ENCODE peak calls at places on chromosome 20, in five cellular contexts. One of them, this sample, is unnamed.

GRCh38 chr20:8490076-8490830 is 358.2 kb downstream of the PLCB1 start:
- DNase-seq in NT2/D1: no peak
- DNase-seq in H1: no peak
- DNase-seq in HepG2: no peak
- DNase-seq in GM12878: no peak
- DNase-seq in this sample: no peak

GRCh38 chr20:12207875-12208274 is 290.2 kb downstream of the BTBD3 start:
- DNase-seq in H1: peak
- DNase-seq in HepG2: peak
- DNase-seq in NT2/D1: peak
- DNase-seq in GM12878: no peak
- DNase-seq in this sample: peak

GRCh38 chr20:24825591-24825990 is 123.5 kb upstream of the CST7 start:
- DNase-seq in HepG2: no peak
- DNase-seq in H1: no peak
- DNase-seq in GM12878: no peak
- DNase-seq in NT2/D1: no peak
- DNase-seq in this sample: no peak

GRCh38 chr20:62776692-62777527 is 19.4 kb upstream of the MRGBP start:
- DNase-seq in H1: no peak
- DNase-seq in NT2/D1: no peak
- DNase-seq in HepG2: peak
- DNase-seq in GM12878: peak
- DNase-seq in this sample: peak

GRCh38 chr20:13525225-13525940 is 113.3 kb downstream of the TASP1 start:
- DNase-seq in GM12878: no peak
- DNase-seq in H1: no peak
- DNase-seq in HepG2: peak
- DNase-seq in NT2/D1: no peak
- DNase-seq in this sample: no peak

GRCh38 chr20:15889073-15889923 is 684.0 kb downstream of the KIF16B start:
- DNase-seq in HepG2: no peak
- DNase-seq in H1: no peak
- DNase-seq in NT2/D1: no peak
- DNase-seq in GM12878: no peak
- DNase-seq in this sample: no peak

GRCh38 chr20:50126662-50127061 is 13.7 kb upstream of the UBE2V1 start:
- DNase-seq in H1: no peak
- DNase-seq in GM12878: no peak
- DNase-seq in HepG2: no peak
- DNase-seq in NT2/D1: no peak
- DNase-seq in this sample: no peak

GRCh38 chr20:6051505-6051904 is 2.4 kb downstream of the LRRN4 start:
- DNase-seq in H1: no peak
- DNase-seq in GM12878: no peak
- DNase-seq in HepG2: peak
- DNase-seq in NT2/D1: no peak
- DNase-seq in this sample: no peak

GRCh38 chr20:23440004-23440403 is 519 bp downstream of the CSTL1 start:
- DNase-seq in NT2/D1: no peak
- DNase-seq in H1: no peak
- DNase-seq in HepG2: no peak
- DNase-seq in GM12878: no peak
- DNase-seq in this sample: no peak

GRCh38 chr20:9498322-9498721 is 16.1 kb upstream of the LAMP5 start:
- DNase-seq in NT2/D1: no peak
- DNase-seq in HepG2: no peak
- DNase-seq in GM12878: no peak
- DNase-seq in H1: no peak
- DNase-seq in this sample: no peak

GRCh38 chr20:4488407-4489339 is 233.0 kb upstream of the PRND start:
- DNase-seq in H1: no peak
- DNase-seq in HepG2: no peak
- DNase-seq in NT2/D1: no peak
- DNase-seq in GM12878: no peak
- DNase-seq in this sample: no peak

GRCh38 chr20:6298049-6298448 is 175.2 kb upstream of the FERMT1 start:
- DNase-seq in GM12878: no peak
- DNase-seq in HepG2: no peak
- DNase-seq in H1: no peak
- DNase-seq in NT2/D1: no peak
- DNase-seq in this sample: no peak

GRCh38 chr20:42093542-42094440 is 475.6 kb upstream of the CHD6 start:
- DNase-seq in NT2/D1: no peak
- DNase-seq in HepG2: no peak
- DNase-seq in GM12878: no peak
- DNase-seq in H1: no peak
- DNase-seq in this sample: no peak

GRCh38 chr20:50027611-50028105 is 44.9 kb downstream of the SNAI1 start:
- DNase-seq in H1: no peak
- DNase-seq in NT2/D1: no peak
- DNase-seq in HepG2: no peak
- DNase-seq in GM12878: no peak
- DNase-seq in this sample: no peak

GRCh38 chr20:17615645-17616479 is 46.0 kb downstream of the DSTN start:
- DNase-seq in H1: no peak
- DNase-seq in HepG2: no peak
- DNase-seq in NT2/D1: no peak
- DNase-seq in GM12878: no peak
- DNase-seq in this sample: no peak

GRCh38 chr20:33999025-33999629 is 5.4 kb downstream of the RALY start:
- DNase-seq in H1: no peak
- DNase-seq in NT2/D1: no peak
- DNase-seq in GM12878: no peak
- DNase-seq in HepG2: no peak
- DNase-seq in this sample: no peak

GRCh38 chr20:56249244-56249955 is 868 bp downstream of the MC3R start:
- DNase-seq in NT2/D1: no peak
- DNase-seq in HepG2: peak
- DNase-seq in GM12878: no peak
- DNase-seq in H1: peak
- DNase-seq in this sample: peak

DNA sequence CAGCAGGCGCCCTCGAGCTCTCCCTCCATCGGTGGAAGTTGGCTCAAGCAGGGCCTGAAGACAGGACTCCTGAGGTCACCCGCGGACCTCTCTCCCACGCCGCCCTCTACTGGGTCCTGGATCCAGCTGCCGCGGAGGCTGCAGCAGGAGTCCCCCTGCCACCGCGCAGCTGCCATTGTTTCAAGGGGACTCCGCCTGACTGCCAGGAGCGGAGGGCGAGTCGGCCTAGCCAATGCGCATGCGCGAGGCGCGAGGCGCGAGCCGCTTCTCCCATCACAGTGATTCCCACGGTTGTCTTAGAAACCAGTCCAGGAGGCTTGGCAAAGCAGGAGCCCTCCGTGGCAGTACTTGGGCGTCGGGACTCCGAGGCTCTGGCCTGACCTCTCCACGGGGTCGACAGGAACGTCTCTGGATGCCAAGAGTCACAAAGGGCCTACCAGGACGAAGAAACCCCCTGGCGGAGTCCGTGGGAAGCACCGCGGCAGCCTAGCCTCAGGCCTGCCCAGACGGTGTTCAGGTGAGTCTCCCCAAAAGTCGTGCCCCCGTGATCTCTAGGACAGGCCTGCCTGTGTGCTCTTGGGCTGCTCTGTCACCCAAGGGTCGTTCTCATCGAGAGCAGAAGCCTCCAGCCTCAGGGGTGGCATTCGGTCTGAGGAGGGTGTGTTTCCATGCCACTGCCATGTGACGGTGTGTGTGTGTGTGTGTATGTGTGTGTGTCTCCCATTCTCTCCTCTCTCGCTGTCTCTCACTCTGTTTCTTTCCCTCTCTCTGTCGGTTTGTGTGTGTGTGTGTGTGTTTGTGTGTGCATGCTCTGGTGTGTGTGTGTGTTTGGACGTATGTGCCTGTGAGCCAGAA is 290.6 kb upstream of the ZNF337 start:
- DNase-seq in GM12878: no peak
- DNase-seq in HepG2: no peak
- DNase-seq in NT2/D1: no peak
- DNase-seq in H1: no peak
- DNase-seq in this sample: no peak
- TF ChIP-seq ZNF274 in GM12878: no peak
- TF ChIP-seq ZNF274 in HepG2: no peak
- TF ChIP-seq ZNF274 in NT2/D1: no peak
- TF ChIP-seq ZNF274 in H1: no peak
- TF ChIP-seq ZNF274 in this sample: no peak

GRCh38 chr20:215796-216195 is 11.3 kb upstream of the DEFB129 start:
- DNase-seq in GM12878: no peak
- DNase-seq in HepG2: no peak
- DNase-seq in NT2/D1: no peak
- DNase-seq in H1: no peak
- DNase-seq in this sample: no peak

GRCh38 chr20:221258-221830 is 5.7 kb upstream of the DEFB129 start:
- DNase-seq in H1: no peak
- DNase-seq in GM12878: no peak
- DNase-seq in HepG2: no peak
- DNase-seq in NT2/D1: no peak
- DNase-seq in this sample: no peak

GRCh38 chr20:217266-217665 is 9.8 kb upstream of the DEFB129 start:
- DNase-seq in NT2/D1: no peak
- DNase-seq in HepG2: no peak
- DNase-seq in GM12878: no peak
- DNase-seq in H1: no peak
- DNase-seq in this sample: no peak

GRCh38 chr20:214383-214782 is 12.7 kb upstream of the DEFB129 start:
- DNase-seq in HepG2: no peak
- DNase-seq in NT2/D1: no peak
- DNase-seq in GM12878: no peak
- DNase-seq in H1: no peak
- DNase-seq in this sample: no peak

GRCh38 chr20:219290-220115 is 7.6 kb upstream of the DEFB129 start:
- DNase-seq in HepG2: peak
- DNase-seq in H1: no peak
- DNase-seq in GM12878: no peak
- DNase-seq in NT2/D1: peak
- DNase-seq in this sample: peak
- TF ChIP-seq ZNF274 in HepG2: no peak
- TF ChIP-seq ZNF274 in H1: no peak
- TF ChIP-seq ZNF274 in GM12878: no peak
- TF ChIP-seq ZNF274 in NT2/D1: no peak
- TF ChIP-seq ZNF274 in this sample: no peak

GRCh38 chr20:20864346-20865096 is 152.1 kb upstream of the RALGAPA2 start:
- DNase-seq in GM12878: no peak
- DNase-seq in NT2/D1: no peak
- DNase-seq in H1: no peak
- DNase-seq in HepG2: peak
- DNase-seq in this sample: no peak
- TF ChIP-seq ZNF274 in GM12878: no peak
- TF ChIP-seq ZNF274 in NT2/D1: no peak
- TF ChIP-seq ZNF274 in H1: no peak
- TF ChIP-seq ZNF274 in HepG2: no peak
- TF ChIP-seq ZNF274 in this sample: no peak

GRCh38 chr20:43842126-43843020 is 72.3 kb upstream of the TOX2 start:
- DNase-seq in GM12878: no peak
- DNase-seq in H1: peak
- DNase-seq in HepG2: no peak
- DNase-seq in NT2/D1: no peak
- DNase-seq in this sample: no peak

GRCh38 chr20:43839793-43840199 is 74.9 kb upstream of the TOX2 start:
- DNase-seq in GM12878: no peak
- DNase-seq in HepG2: no peak
- DNase-seq in NT2/D1: no peak
- DNase-seq in H1: peak
- DNase-seq in this sample: no peak

GRCh38 chr20:43837856-43838702 is 76.6 kb upstream of the TOX2 start:
- DNase-seq in GM12878: no peak
- DNase-seq in NT2/D1: no peak
- DNase-seq in HepG2: no peak
- DNase-seq in H1: peak
- DNase-seq in this sample: no peak

GRCh38 chr20:43838703-43839060 is 76.0 kb upstream of the TOX2 start:
- DNase-seq in H1: peak
- DNase-seq in GM12878: no peak
- DNase-seq in NT2/D1: no peak
- DNase-seq in HepG2: no peak
- DNase-seq in this sample: no peak

GRCh38 chr20:43840382-43841070 is 74.1 kb upstream of the TOX2 start:
- DNase-seq in NT2/D1: peak
- DNase-seq in GM12878: no peak
- DNase-seq in H1: peak
- DNase-seq in HepG2: peak
- DNase-seq in this sample: peak
- TF ChIP-seq ZNF274 in NT2/D1: no peak
- TF ChIP-seq ZNF274 in GM12878: no peak
- TF ChIP-seq ZNF274 in H1: no peak
- TF ChIP-seq ZNF274 in HepG2: no peak
- TF ChIP-seq ZNF274 in this sample: no peak

GRCh38 chr20:40276291-40276690 is 412.7 kb downstream of the MAFB start:
- DNase-seq in GM12878: no peak
- DNase-seq in HepG2: no peak
- DNase-seq in NT2/D1: no peak
- DNase-seq in H1: no peak
- DNase-seq in this sample: no peak

GRCh38 chr20:40283689-40284088 is 405.3 kb downstream of the MAFB start:
- DNase-seq in HepG2: no peak
- DNase-seq in GM12878: no peak
- DNase-seq in H1: no peak
- DNase-seq in NT2/D1: no peak
- DNase-seq in this sample: no peak

GRCh38 chr20:40275738-40276137 is 413.3 kb downstream of the MAFB start:
- DNase-seq in NT2/D1: no peak
- DNase-seq in GM12878: no peak
- DNase-seq in HepG2: no peak
- DNase-seq in H1: no peak
- DNase-seq in this sample: no peak

GRCh38 chr20:40274912-40275654 is 414.0 kb downstream of the MAFB start:
- DNase-seq in H1: no peak
- DNase-seq in GM12878: no peak
- DNase-seq in HepG2: no peak
- DNase-seq in NT2/D1: no peak
- DNase-seq in this sample: no peak

GRCh38 chr20:40279390-40279789 is 409.6 kb downstream of the MAFB start:
- DNase-seq in NT2/D1: peak
- DNase-seq in H1: no peak
- DNase-seq in HepG2: no peak
- DNase-seq in GM12878: no peak
- DNase-seq in this sample: no peak
- TF ChIP-seq ZNF274 in NT2/D1: no peak
- TF ChIP-seq ZNF274 in H1: no peak
- TF ChIP-seq ZNF274 in HepG2: no peak
- TF ChIP-seq ZNF274 in GM12878: no peak
- TF ChIP-seq ZNF274 in this sample: no peak

DNA sequence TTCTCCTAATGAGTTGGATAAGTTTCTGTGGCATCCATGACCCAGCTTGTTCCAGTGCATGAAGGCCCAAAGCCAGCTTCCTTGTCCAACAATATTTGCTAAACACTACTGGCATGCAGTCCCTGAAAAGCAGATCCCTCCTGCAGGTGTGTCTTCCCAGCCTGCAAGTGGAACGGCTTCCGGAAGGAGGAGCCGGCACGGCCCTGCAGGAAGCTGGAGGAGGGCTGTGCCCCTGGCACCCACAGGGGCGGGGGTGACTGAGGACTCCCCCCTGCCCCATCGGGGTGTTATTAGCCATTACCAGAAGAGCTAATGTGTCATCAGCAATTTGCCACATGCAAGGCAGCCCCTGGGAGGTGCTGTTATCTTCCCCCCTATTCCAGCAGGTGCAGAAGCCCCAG is 27.4 kb downstream of the NPEPL1 start:
- DNase-seq in H1: peak
- DNase-seq in GM12878: no peak
- DNase-seq in NT2/D1: no peak
- DNase-seq in HepG2: no peak
- DNase-seq in this sample: no peak
- TF ChIP-seq ZNF274 in H1: no peak
- TF ChIP-seq ZNF274 in GM12878: no peak
- TF ChIP-seq ZNF274 in NT2/D1: no peak
- TF ChIP-seq ZNF274 in HepG2: no peak
- TF ChIP-seq ZNF274 in this sample: no peak

GRCh38 chr20:45346851-45347250 is 1.4 kb downstream of the SDC4 start:
- DNase-seq in HepG2: no peak
- DNase-seq in NT2/D1: no peak
- DNase-seq in GM12878: no peak
- DNase-seq in H1: no peak
- DNase-seq in this sample: no peak
- TF ChIP-seq ZNF274 in HepG2: no peak
- TF ChIP-seq ZNF274 in NT2/D1: no peak
- TF ChIP-seq ZNF274 in GM12878: no peak
- TF ChIP-seq ZNF274 in H1: no peak
- TF ChIP-seq ZNF274 in this sample: no peak